ENCODE peak calls at places on chromosome X, in seven cellular contexts. P is neuronal stem cell, Y is lower leg skin, K is spleen, D is body of pancreas, B is Panc1, S is upper lobe of right lung. C is an unnamed sample.

GRCh38 chrX:126030021-126030420 is 136.1 kb downstream of the DCAF12L2 start:
- DNase-seq in Y (no peak), B (no peak), P (no peak), K (no peak), S (no peak), D (no peak), C (no peak)

GRCh38 chrX:118254611-118255010 is 91.3 kb upstream of the WDR44 start:
- DNase-seq in D (peak; percentile 59), Y (no peak), B (peak; percentile 39), P (peak; percentile 50), K (no peak), S (no peak), C (no peak)

GRCh38 chrX:55521687-55522086 is 32.0 kb upstream of the USP51 start:
- DNase-seq in S (no peak), B (no peak), P (no peak), Y (peak; percentile 28), D (no peak), K (peak; percentile 62), C (no peak)

GRCh38 chrX:9737363-9737762 is 28.3 kb downstream of the GPR143 start:
- DNase-seq in P (no peak), Y (no peak), B (no peak), D (no peak), S (no peak), K (no peak), C (no peak)

GRCh38 chrX:56795309-56795868 is 66.3 kb downstream of the NBDY start:
- DNase-seq in D (no peak), P (no peak), K (no peak), Y (peak; percentile 53), S (peak; percentile 12), B (no peak), C (no peak)

GRCh38 chrX:63784902-63785692 is at the start of gene ARHGEF9:
- DNase-seq in D (peak; percentile 11), K (peak; percentile 76), Y (peak; percentile 86), P (peak; percentile 44), B (no peak), S (no peak), C (peak; percentile 17)

GRCh38 chrX:2707334-2707760 is 16.3 kb downstream of the CD99 start:
- DNase-seq in S (no peak), Y (peak; percentile 95), K (peak; percentile 87), D (peak; percentile 21), B (peak; percentile 50), P (no peak), C (peak; percentile 42)

GRCh38 chrX:101685923-101686322 is 26.3 kb upstream of the ARMCX2 start:
- DNase-seq in D (no peak), B (no peak), Y (no peak), S (no peak), P (peak; percentile 12), K (no peak), C (no peak)

GRCh38 chrX:34909151-34909550 is 33.4 kb upstream of the FAM47B start:
- DNase-seq in B (no peak), P (no peak), Y (no peak), D (no peak), K (no peak), S (no peak), C (no peak)

GRCh38 chrX:139081965-139082364 is 370.4 kb upstream of the FGF13 start:
- DNase-seq in S (no peak), B (no peak), D (no peak), K (no peak), P (no peak), Y (no peak), C (no peak)

GRCh38 chrX:71668248-71668595 is 876 bp downstream of the LOC101059915 start:
- DNase-seq in Y (peak; percentile 78), P (no peak), B (no peak), K (no peak), S (no peak), D (no peak), C (no peak)

GRCh38 chrX:109489174-109489573 is 7.3 kb upstream of the GUCY2F start:
- DNase-seq in K (no peak), P (no peak), B (no peak), Y (no peak), D (no peak), S (no peak), C (no peak)

GRCh38 chrX:2708016-2708415 is 16.9 kb downstream of the CD99 start:
- DNase-seq in Y (no peak), K (peak; percentile 34), D (no peak), B (no peak), P (no peak), S (no peak), C (no peak)

GRCh38 chrX:51893931-51894696 is 691 bp downstream of the MAGED1 start:
- DNase-seq in P (peak; percentile 23), S (peak; percentile 56), D (peak; percentile 54), B (no peak), K (no peak), Y (no peak), C (no peak)

GRCh38 chrX:68443155-68443868 is 10.0 kb upstream of the OPHN1 start:
- DNase-seq in S (no peak), B (no peak), Y (no peak), K (no peak), D (no peak), P (no peak), C (peak; percentile 21)

GRCh38 chrX:56802428-56802827 is 73.4 kb downstream of the NBDY start:
- DNase-seq in D (no peak), K (peak; percentile 68), P (no peak), B (no peak), Y (peak; percentile 79), S (no peak), C (no peak)

GRCh38 chrX:103918584-103919335 is 43.7 kb upstream of the TMSB15B start:
- DNase-seq in Y (peak; percentile 91), D (peak; percentile 35), B (no peak), P (peak; percentile 65), K (peak; percentile 89), S (peak; percentile 78), C (peak; percentile 56)

GRCh38 chrX:334971-335757 is 16.6 kb upstream of the GTPBP6 start:
- DNase-seq in S (peak; percentile 57), D (no peak), K (peak; percentile 66), B (no peak), P (no peak), Y (no peak), C (peak; percentile 10)

GRCh38 chrX:48467331-48467761 is 2.7 kb downstream of the SLC38A5 start:
- DNase-seq in K (peak; percentile 59), D (no peak), B (no peak), Y (no peak), P (no peak), S (no peak), C (no peak)

GRCh38 chrX:6683353-6683752 is 148.4 kb upstream of the VCX3A start:
- DNase-seq in B (no peak), K (no peak), S (no peak), D (no peak), Y (no peak), P (no peak), C (no peak)

GRCh38 chrX:67636532-67636931 is 92.7 kb downstream of the AR start:
- DNase-seq in P (no peak), Y (no peak), K (no peak), S (no peak), B (no peak), D (no peak), C (no peak)

GRCh38 chrX:26762253-26762652 is 546.3 kb downstream of the MAGEB5 start:
- DNase-seq in S (no peak), P (no peak), K (no peak), B (no peak), D (no peak), Y (no peak), C (no peak)

GRCh38 chrX:44871114-44871645 is 1.8 kb upstream of the KDM6A start:
- DNase-seq in K (no peak), P (no peak), B (no peak), D (peak; percentile 21), S (peak; percentile 63), Y (no peak), C (no peak)

GRCh38 chrX:96692454-96692853 is 7.8 kb downstream of the DIAPH2 start:
- DNase-seq in K (no peak), P (no peak), Y (no peak), S (no peak), B (no peak), D (no peak), C (no peak)

GRCh38 chrX:9788908-9789307 is 2.7 kb downstream of the SHROOM2 start:
- DNase-seq in Y (no peak), K (peak; percentile 8), S (no peak), B (no peak), P (no peak), D (peak; percentile 33), C (no peak)

GRCh38 chrX:23783569-23784486 is 855 bp downstream of the SAT1 start:
- DNase-seq in Y (no peak), B (no peak), K (no peak), P (no peak), D (no peak), S (no peak), C (no peak)

GRCh38 chrX:23786268-23786815 is 3.4 kb downstream of the SAT1 start:
- DNase-seq in K (no peak), D (no peak), Y (no peak), S (no peak), P (no peak), B (no peak), C (no peak)

GRCh38 chrX:23782863-23783568 is at the start of gene SAT1:
- DNase-seq in P (peak; percentile 88), K (peak; percentile 97), Y (peak; percentile 98), S (peak; percentile 98), D (peak; percentile 95), B (no peak), C (peak; percentile 95)

GRCh38 chrX:23785564-23785963 is 2.6 kb downstream of the SAT1 start:
- DNase-seq in S (no peak), P (no peak), B (no peak), Y (no peak), K (no peak), D (no peak), C (no peak)

GRCh38 chrX:23784487-23785301 is 1.7 kb downstream of the SAT1 start:
- DNase-seq in B (no peak), Y (no peak), S (no peak), K (no peak), D (no peak), P (no peak), C (no peak)
- H3K4me3 ChIP-seq in B (peak overlapping the region; percentile 79), Y (peak overlapping the region; percentile 3), S (peak overlapping the region; percentile 67), K (peak overlapping the region; percentile 77), D (no peak overlapping the region), P (no peak overlapping the region), C (peak overlapping the region; percentile 80)

DNA sequence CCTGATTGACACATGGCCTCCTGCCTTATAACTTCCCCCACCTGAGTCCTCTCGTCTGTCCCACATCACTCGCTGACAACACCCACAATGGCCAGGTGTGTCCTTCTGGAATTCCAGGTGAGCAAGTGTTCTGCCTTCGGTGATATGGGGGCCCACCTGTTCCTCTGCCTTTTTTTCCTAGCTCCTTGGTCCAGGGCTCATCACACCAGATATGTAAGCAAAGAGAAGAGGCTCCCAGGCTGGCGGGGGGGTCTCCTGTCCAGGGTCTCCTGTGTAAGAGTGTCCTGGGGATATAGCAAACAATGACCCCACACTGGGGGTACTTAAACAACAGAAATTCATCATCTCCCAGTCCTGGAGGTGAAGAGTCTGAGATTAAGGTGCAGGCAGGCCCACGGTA is 25.2 kb downstream of the P2RY8 start:
- DNase-seq in S (peak; percentile 2), P (no peak), D (no peak), B (no peak), Y (peak; percentile 42), K (no peak), C (no peak)
- H3K4me3 ChIP-seq in S (no peak overlapping the region), P (no peak overlapping the region), D (no peak overlapping the region), B (no peak overlapping the region), Y (no peak overlapping the region), K (no peak overlapping the region), C (no peak overlapping the region)

GRCh38 chrX:46792826-46793195 is 33.9 kb upstream of the SLC9A7 start:
- DNase-seq in K (no peak), D (no peak), S (no peak), Y (no peak), P (no peak), B (no peak), C (no peak)
- H3K4me3 ChIP-seq in K (peak overlapping the region; percentile 16), D (no peak overlapping the region), S (no peak overlapping the region), Y (no peak overlapping the region), P (no peak overlapping the region), B (peak overlapping the region; percentile 10), C (no peak overlapping the region)

GRCh38 chrX:155020591-155020990 is 1.9 kb downstream of the F8 start:
- DNase-seq in B (no peak), S (no peak), Y (no peak), K (no peak), P (no peak), D (no peak), C (no peak)
- H3K4me3 ChIP-seq in B (no peak overlapping the region), S (no peak overlapping the region), Y (no peak overlapping the region), K (peak overlapping the region; percentile 59), P (no peak overlapping the region), D (no peak overlapping the region), C (peak overlapping the region; percentile 56)

C was measured in left ventricle myocardium inferior.